ENCODE peak calls at places on chromosome 16, in four cellular contexts. S is esophagus squamous epithelium, K is PC-3, X is stomach. L is an unnamed sample. For H3K27me3, the result is how much of the 10 kb centered on the place peaks cover.

GRCh38 chr16:72992142-72992601 is 55.8 kb downstream of the ZFHX3 start:
- DNase-seq in X (no peak), K (no peak), S (no peak), L (no peak)

GRCh38 chr16:73170587-73170986 is 122.7 kb upstream of the ZFHX3 start:
- DNase-seq in S (no peak), K (no peak), X (no peak), L (no peak)

GRCh38 chr16:72947379-72948237 is 100.3 kb downstream of the ZFHX3 start:
- DNase-seq in S (no peak), X (no peak), K (no peak), L (no peak)

GRCh38 chr16:3020604-3021448 is 658 bp downstream of the TNFRSF12A start:
- DNase-seq in X (peak), S (no peak), K (peak), L (peak)

GRCh38 chr16:9206156-9206555 is 114.7 kb downstream of the HAPSTR1 start:
- DNase-seq in K (no peak), X (no peak), S (no peak), L (no peak)

GRCh38 chr16:72124148-72124547 is 30.5 kb downstream of the DHX38 start:
- DNase-seq in X (no peak), S (no peak), K (no peak), L (peak)

GRCh38 chr16:57299009-57299718 is 14.7 kb upstream of the PLLP start:
- DNase-seq in S (no peak), K (peak), X (peak), L (no peak)

GRCh38 chr16:29811896-29812665 is at the start of gene PRRT2:
- DNase-seq in S (no peak), X (no peak), K (peak), L (no peak)

GRCh38 chr16:76777721-76778120 is 413.3 kb upstream of the MON1B start:
- DNase-seq in X (no peak), K (no peak), S (no peak), L (no peak)

GRCh38 chr16:47731252-47731651 is 270.1 kb downstream of the PHKB start:
- DNase-seq in X (no peak), S (no peak), K (peak), L (no peak)

GRCh38 chr16:2827481-2827790 is 2.7 kb upstream of the ZG16B start:
- DNase-seq in X (no peak), S (no peak), K (no peak), L (no peak)

GRCh38 chr16:89315791-89316581 is 98.5 kb downstream of the ZNF778 start:
- DNase-seq in X (peak), K (peak), S (no peak), L (no peak)

GRCh38 chr16:70432800-70433455 is 6.0 kb downstream of the ST3GAL2 start:
- DNase-seq in K (no peak), X (no peak), S (no peak), L (no peak)

GRCh38 chr16:30394603-30395154 is 541 bp upstream of the ZNF48 start:
- DNase-seq in X (no peak), S (no peak), K (no peak), L (no peak)

GRCh38 chr16:85386467-85387170 is 226.5 kb upstream of the GSE1 start:
- DNase-seq in K (no peak), S (no peak), X (no peak), L (no peak)

GRCh38 chr16:73047536-73048291 is at the start of gene ZFHX3:
- DNase-seq in S (no peak), X (peak), K (peak), L (peak)

GRCh38 chr16:84045001-84045817 is 2.6 kb upstream of the SLC38A8 start:
- DNase-seq in S (no peak), K (no peak), X (no peak), L (peak)

GRCh38 chr16:15739940-15740339 is 89.9 kb downstream of the NDE1 start:
- DNase-seq in S (no peak), X (no peak), K (no peak), L (no peak)

GRCh38 chr16:52770828-52771227 is 223.9 kb upstream of the TOX3 start:
- DNase-seq in X (no peak), S (no peak), K (no peak), L (no peak)

GRCh38 chr16:20704281-20704680 is 6.8 kb upstream of the ACSM1 start:
- DNase-seq in S (no peak), K (peak), X (no peak), L (no peak)

GRCh38 chr16:73058616-73059409 is 10.9 kb upstream of the ZFHX3 start:
- DNase-seq in S (no peak), K (peak), X (peak), L (peak)

GRCh38 chr16:54402270-54402669 is 115.7 kb upstream of the IRX3 start:
- DNase-seq in K (no peak), S (no peak), X (no peak), L (no peak)

GRCh38 chr16:22313141-22313781 is 16.1 kb downstream of the POLR3E start:
- DNase-seq in K (no peak), S (no peak), X (peak), L (no peak)

GRCh38 chr16:22315979-22316378 is 18.8 kb downstream of the POLR3E start:
- DNase-seq in X (no peak), K (no peak), S (no peak), L (no peak)

GRCh38 chr16:22316411-22316811 is 19.2 kb downstream of the POLR3E start:
- DNase-seq in K (no peak), S (no peak), X (no peak), L (peak)

GRCh38 chr16:22313876-22314470 is 16.8 kb downstream of the POLR3E start:
- DNase-seq in K (no peak), X (peak), S (no peak), L (no peak)

DNA sequence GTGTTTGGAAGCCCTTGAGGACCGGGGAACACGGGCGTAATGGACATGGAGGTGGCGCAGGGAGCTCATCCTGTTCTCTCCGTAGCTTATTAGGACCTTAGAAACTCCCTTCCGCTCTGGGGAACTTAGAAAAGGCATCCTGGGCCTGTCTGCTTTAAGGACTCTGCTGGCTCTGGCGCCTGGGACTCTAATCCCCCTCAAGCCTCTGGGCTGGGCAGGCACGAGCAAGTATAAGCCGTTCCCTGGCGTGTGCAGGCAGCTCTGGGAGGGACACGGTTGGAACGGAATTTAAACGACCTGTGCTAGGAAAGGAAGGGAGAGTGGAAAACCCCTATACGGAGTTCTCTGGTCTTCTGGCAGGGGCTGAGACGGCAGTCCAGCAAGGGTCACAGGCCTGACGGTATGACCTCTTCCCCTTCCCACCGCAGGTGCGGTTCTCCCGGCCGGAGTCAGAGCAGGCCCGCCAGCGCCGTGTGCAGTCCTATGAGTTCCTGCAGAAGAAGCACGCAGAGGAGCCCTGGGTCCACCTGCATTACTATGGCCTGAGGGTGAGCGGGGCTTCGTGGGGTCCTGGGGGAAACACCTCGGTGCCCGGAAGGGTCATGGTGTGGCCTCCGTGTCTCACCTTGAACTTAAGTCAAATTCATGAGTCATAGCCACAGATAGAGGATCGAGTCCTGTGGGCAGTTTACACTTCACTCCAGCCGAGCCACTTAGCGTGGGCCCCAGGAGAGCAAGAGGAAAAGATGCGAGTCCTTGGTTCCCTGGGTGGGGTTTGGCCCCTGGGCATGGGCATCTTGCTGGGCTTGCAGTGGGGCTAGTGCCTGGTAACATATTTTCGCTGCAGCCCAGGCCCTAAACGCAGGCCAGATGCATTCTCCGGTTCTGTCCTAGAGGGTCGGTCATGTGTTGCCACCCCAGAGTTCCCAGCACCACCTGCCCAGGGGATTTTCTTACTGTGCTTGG is 17.7 kb downstream of the POLR3E start:
- DNase-seq in S (no peak), K (no peak), X (peak), L (no peak)
- H3K4me3 ChIP-seq in S (no peak), K (no peak), X (no peak), L (no peak)

DNA sequence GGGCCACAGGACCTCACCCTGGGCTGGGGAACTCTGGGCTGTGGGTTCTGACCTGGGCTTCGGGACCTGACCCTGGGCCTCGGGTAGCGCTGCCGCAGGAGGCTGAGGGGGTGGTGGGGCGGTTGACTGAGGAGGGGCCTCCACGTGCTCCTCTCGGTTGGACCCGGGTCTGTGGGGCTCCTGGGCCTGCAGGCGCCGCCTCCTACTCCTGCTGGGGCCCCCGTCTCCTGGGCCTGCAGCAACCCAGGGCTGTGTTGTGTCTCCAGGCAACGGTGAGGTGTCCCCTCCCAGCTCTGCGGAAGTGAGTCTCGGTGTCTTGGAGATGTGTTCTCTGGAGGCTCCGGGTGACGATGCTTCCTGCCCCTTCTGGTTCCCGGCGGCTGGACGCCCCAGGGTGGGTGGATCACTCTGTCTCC is 41.5 kb upstream of the GNG13 start:
- DNase-seq in K (no peak), X (no peak), S (no peak), L (no peak)
- H3K27me3 ChIP-seq in K (under half), X (under half), S (under half), L (under half)

DNA sequence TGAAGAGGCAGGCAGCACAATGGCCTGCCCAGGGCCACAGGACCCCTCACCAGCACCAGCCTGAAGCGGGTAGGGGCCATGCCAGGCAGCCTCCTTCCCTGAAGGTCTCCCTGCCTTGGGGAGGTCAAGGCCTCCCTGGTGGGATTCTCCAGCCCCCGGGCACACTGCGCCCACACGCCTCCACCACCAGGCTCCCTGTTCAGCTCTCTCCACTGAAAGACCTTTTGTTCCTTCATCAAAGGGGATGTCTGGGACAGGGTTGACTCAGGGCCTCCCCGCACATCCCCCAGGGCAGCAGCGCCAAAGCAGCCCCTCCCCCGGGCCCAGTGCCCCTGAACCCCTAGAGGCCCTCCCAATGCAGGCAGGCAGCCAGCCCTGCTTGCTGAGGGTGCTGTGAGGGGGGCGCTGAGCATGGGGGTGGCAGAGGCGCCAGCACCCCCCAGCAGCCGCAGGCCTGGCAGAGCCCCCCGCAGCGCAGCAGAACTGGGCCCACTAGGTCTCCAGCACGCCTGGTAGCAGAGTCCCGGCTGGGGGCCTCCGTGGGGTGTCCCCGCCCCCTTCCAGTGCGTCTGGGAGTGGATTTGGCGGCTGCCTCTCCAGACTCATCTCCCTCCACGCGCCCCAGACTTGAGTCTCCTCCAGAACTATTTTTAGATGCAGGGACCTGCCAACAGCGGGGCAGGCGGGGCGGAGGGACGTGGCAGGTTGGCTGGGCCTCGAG is 13.1 kb downstream of the BCAR1 start:
- DNase-seq in X (peak), K (no peak), S (no peak), L (peak)
- TF ChIP-seq CTCF in X (no peak), K (no peak), S (no peak), L (no peak)

GRCh38 chr16:86571197-86571915 is 4.7 kb downstream of the FOXC2 start:
- DNase-seq in X (no peak), S (no peak), K (no peak), L (no peak)
- H3K4me3 ChIP-seq in X (no peak), S (no peak), K (no peak), L (peak)

GRCh38 chr16:1160773-1161348 is 8.0 kb downstream of the CACNA1H start:
- DNase-seq in X (no peak), S (no peak), K (no peak), L (no peak)

GRCh38 chr16:1158456-1159324 is 5.8 kb downstream of the CACNA1H start:
- DNase-seq in K (no peak), X (no peak), S (no peak), L (no peak)

GRCh38 chr16:1157639-1158455 is 4.9 kb downstream of the CACNA1H start:
- DNase-seq in K (no peak), S (no peak), X (no peak), L (no peak)

GRCh38 chr16:1159325-1159972 is 6.5 kb downstream of the CACNA1H start:
- DNase-seq in X (no peak), K (no peak), S (no peak), L (no peak)

DNA sequence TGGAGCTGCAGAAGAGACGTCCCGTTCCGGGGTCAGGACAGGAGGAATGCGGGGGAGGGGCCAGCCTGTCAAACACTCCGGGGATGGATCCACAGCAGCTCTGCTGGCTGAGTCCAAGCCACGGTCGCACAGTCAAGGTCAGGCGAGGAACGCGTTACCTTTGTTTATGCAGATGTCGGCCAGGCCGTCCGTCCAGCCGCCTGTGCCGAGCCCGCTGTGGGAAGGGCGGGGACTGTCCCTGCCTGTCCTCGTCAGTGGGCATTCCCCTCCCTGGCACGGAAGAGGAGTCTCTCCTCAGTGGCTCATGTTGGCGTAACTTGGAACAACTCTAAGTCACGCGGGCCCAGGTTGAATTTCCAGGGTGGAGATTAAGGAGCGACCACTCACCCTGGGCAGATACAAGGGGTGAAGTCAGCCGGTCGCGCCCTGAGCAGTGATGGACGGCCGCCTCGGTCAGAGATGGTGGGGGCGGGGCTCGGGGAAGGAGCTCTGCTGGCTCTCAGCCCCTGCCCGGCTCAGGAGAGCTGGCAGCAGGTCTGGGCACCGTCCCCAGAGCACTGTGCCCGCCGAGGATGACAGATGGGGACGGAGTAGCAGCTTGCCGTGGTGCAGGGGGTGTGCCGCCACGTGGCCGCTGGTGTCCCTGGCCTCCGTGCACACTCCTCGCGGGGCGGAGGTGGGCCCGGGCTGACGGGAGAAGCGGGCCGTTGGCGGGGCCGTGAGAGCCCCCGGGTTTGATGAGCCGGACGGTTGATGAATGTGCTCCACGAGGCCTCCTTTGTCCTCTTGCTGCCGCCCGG is 7.3 kb downstream of the CACNA1H start:
- DNase-seq in S (no peak), K (peak), X (no peak), L (no peak)
- H3K27me3 ChIP-seq in S (under half), K (under half), X (under half), L (half or more)

GRCh38 chr16:58346831-58347371 is 45.4 kb upstream of the GINS3 start:
- DNase-seq in K (no peak), S (no peak), X (no peak), L (no peak)

GRCh38 chr16:58348986-58349385 is 43.3 kb upstream of the GINS3 start:
- DNase-seq in K (no peak), X (no peak), S (no peak), L (no peak)

DNA sequence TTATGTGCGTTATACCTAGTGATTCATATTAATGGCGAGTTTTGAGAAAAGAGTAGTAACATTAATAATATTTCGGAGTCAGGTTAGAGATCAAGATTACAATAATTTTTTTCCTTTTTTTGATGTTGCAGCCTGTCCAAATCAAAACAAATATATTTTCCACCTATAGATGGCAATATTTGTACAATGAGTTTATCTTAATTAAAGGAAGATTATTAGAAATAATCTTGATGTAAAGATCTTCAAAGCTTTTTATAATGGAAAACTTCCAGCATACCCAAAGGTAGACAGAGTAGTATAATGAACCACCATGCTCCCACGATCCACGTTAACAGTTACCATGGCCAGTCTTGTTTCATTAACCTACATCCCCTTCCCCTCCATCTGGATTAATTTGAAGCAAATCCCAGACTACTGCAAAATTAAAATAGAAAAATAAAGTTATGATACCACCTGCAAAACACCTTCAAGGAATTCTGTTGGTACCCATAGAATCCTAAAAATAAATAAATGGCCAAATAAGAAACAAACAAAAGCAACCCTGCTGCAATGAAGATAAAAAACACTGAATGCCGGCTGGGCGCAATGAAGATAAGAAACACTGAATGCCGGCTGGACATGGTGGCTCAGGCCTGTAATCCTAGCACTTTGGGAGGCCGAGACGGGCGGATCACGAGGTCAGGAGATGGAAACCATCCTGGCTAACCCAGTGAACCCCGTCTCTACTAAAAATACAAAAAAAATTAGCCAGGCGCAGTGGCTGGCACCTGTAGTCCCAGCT is 46.5 kb upstream of the GINS3 start:
- DNase-seq in X (no peak), S (no peak), K (peak), L (no peak)
- TF ChIP-seq CTCF in X (no peak), S (no peak), K (peak), L (peak)

DNA sequence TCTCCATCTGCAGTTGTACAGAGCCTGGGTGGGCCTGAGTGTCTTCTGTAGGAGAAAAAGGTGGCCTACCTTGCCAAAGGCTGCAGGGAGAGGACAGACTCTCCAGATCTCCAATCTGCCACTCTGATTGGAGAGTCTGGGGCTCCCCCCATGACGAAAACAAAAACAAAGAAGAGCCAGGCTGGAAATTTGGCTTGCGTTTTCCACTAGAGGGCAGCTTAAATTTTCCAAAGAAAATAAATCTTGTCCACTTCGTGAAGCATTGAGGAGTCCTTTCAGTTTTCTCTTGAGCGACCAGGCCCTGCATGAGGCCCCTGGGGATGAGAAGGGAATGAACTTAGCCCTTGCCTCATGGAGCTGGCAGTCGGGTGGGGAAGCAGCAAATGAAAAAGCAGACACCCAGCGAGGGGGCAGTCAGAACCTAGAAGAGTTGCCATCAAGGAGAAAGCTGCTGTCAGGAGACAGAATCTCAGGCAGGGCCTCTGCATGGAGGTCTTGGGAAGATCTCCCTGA is 8.2 kb upstream of the SHCBP1 start:
- DNase-seq in K (peak), X (no peak), S (no peak), L (no peak)
- H3K4me3 ChIP-seq in K (peak), X (no peak), S (no peak), L (no peak)

DNA sequence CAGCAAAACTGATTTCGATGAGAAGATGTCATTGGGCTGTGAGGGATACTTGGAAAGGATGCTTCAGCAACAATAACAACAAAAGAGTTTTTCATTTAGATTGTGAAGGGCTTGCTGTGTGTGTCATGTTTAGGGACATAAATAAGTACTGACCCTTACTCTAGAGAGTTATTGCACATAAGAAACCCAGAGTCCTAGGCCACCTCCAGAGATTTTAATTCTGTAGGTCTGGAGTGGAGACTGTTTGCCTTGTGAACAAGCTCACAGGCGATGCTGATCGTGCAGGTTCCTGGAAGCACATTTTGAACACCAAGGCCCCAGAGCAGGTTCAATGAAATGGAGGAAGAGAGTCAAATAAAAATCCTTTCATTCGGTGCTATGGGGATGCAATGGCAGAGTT is 470.6 kb upstream of the RBFOX1 start:
- DNase-seq in X (no peak), S (no peak), K (no peak), L (no peak)
- H3K27me3 ChIP-seq in X (under half), S (under half), K (under half), L (under half)

GRCh38 chr16:17107450-17107849 is 363.3 kb downstream of the XYLT1 start:
- DNase-seq in S (no peak), X (no peak), K (no peak), L (no peak)
- TF ChIP-seq CTCF in S (no peak), X (no peak), K (no peak), L (no peak)